ENCODE peak calls at places on chromosome 4, in nine cellular contexts. F, U, Q, N, P, L, A, T and B are unnamed samples. For H3K4me1 and H3K27me3, the result is how much of the 10 kb centered on the place peaks cover.

GRCh38 chr4:169811476-169811875 is 53.7 kb upstream of the HPF1 start:
- DNase-seq in L (no peak), Q (no peak), U (no peak), F (no peak), A (no peak), P (no peak), T (no peak), N (no peak), B (no peak)

GRCh38 chr4:10129196-10130185 is 12.9 kb upstream of the WDR1 start:
- DNase-seq in P (no peak), N (no peak), A (no peak), T (no peak), L (no peak), F (no peak), U (no peak), Q (no peak), B (no peak)

GRCh38 chr4:7571001-7571400 is 136.3 kb upstream of the PSAPL1 start:
- DNase-seq in U (no peak), L (no peak), Q (no peak), P (no peak), A (no peak), F (no peak), N (no peak), T (no peak), B (no peak)

GRCh38 chr4:53646792-53647191 is 55.5 kb upstream of the LNX1 start:
- DNase-seq in Q (no peak), U (no peak), N (peak), L (no peak), F (no peak), P (no peak), A (no peak), T (no peak), B (peak)

GRCh38 chr4:183960021-183960420 is 54.9 kb downstream of the STOX2 start:
- DNase-seq in A (peak), N (peak), T (no peak), F (no peak), U (peak), P (no peak), Q (no peak), L (no peak), B (peak)

GRCh38 chr4:84503495-84504437 is 4.7 kb upstream of the NKX6-1 start:
- DNase-seq in T (no peak), F (no peak), N (peak), L (peak), A (no peak), U (peak), Q (no peak), P (no peak), B (no peak)

GRCh38 chr4:80049813-80050534 is 23.1 kb downstream of the ANTXR2 start:
- DNase-seq in U (peak), A (no peak), P (no peak), Q (no peak), F (no peak), L (no peak), N (no peak), T (no peak), B (no peak)

GRCh38 chr4:185304944-185305690 is 90.6 kb downstream of the LRP2BP start:
- DNase-seq in A (no peak), P (peak), N (peak), T (no peak), Q (no peak), L (no peak), U (no peak), F (no peak), B (no peak)

GRCh38 chr4:149095798-149096197 is 653.6 kb upstream of the NR3C2 start:
- DNase-seq in Q (no peak), P (no peak), N (no peak), U (no peak), F (no peak), T (no peak), L (no peak), A (no peak), B (no peak)

GRCh38 chr4:173489514-173489913 is 40.5 kb downstream of the HAND2 start:
- DNase-seq in A (no peak), L (no peak), U (no peak), N (no peak), F (no peak), P (no peak), T (no peak), Q (no peak), B (no peak)

GRCh38 chr4:94511591-94511990 is 59.8 kb downstream of the PDLIM5 start:
- DNase-seq in T (no peak), Q (no peak), L (no peak), A (no peak), F (no peak), U (no peak), P (no peak), N (no peak), B (no peak)

GRCh38 chr4:81632581-81633247 is 161.0 kb upstream of the RASGEF1B start:
- DNase-seq in T (no peak), F (no peak), U (no peak), Q (no peak), N (no peak), A (no peak), L (no peak), P (no peak), B (no peak)
- H3K4me1 ChIP-seq in T (under half), F (under half), U (under half), Q (under half), N (under half), A (under half), L (under half), P (under half), B (under half)

DNA sequence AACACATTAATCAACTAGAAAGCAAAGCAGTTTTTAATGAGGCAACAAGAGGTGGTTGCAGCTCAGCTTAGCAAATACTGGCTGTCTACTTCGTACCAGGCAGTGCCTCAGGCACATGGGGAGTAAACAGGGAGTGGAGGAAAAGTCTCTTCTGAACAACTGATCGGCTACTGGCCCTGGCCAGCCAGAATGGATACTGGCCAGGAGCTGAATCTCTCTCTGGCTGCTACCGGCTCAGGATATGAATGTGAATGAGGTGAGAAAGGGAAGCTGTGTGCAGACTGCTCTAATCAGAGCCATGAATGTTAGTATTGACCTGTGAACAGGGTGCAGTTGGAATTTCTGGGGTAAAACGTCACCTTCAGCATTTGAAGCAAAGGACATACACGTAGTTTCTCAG is 77.3 kb downstream of the STK32B start:
- DNase-seq in N (no peak), A (no peak), F (no peak), L (no peak), Q (no peak), U (no peak), P (no peak), T (no peak), B (no peak)
- H3K27me3 ChIP-seq in N (under half), A (under half), F (under half), L (under half), Q (under half), U (under half), P (under half), T (under half), B (under half)

GRCh38 chr4:85509882-85510631 is 35.1 kb downstream of the ARHGAP24 start:
- DNase-seq in P (no peak), U (no peak), L (no peak), T (no peak), F (no peak), N (no peak), A (no peak), Q (no peak), B (no peak)
- H3K4me1 ChIP-seq in P (under half), U (under half), L (under half), T (under half), F (under half), N (under half), A (under half), Q (under half), B (under half)

DNA sequence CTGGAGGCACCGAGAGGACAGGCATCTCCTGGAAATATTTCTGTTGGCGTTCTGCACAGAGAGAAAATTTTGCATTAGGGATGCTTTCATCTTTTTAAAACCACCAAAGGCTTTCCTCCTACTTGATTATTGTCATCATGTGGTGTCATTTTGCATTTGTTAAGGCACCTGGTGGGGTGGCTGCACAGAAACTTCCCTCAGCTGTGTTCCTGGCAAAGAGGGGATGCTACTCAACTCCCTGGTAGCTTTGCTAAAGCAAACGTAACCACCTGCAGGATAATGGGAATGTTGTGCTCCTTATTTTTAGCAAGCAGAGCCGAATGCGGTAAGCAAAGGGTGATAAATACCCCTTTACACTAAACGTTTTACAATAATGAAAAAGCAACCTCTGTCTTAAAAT is 229.8 kb downstream of the STIM2 start:
- DNase-seq in P (no peak), L (no peak), A (no peak), N (no peak), U (no peak), Q (no peak), T (no peak), F (no peak), B (no peak)
- H3K27me3 ChIP-seq in P (under half), L (under half), A (half or more), N (under half), U (under half), Q (under half), T (under half), F (under half), B (under half)

DNA sequence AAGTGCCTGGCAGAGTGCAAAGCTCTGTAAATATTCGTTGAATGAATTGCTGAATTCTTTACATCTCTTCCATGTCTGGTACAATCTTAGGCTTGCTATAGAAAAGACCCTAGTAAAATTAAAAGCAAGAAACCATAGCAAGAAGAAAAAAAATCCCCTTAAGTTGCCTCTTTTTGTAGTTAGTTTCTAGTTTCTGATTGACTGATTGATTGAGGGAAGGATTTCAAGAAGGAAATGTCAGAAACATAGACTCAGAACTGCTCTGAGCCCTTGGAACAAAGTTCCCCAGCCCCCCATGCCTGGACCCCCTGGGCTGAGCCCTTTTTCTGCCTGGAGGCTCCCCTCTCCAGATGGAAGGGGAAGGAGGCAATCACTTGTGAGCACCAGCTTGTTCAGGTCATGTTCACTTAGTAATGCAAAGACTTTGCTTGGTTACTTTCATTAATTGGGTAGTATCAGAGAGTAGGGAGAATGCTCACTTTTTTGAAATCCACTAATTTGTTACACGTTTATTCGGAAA is 35.6 kb downstream of the DAPP1 start:
- DNase-seq in L (no peak), T (no peak), Q (no peak), N (no peak), F (no peak), P (no peak), A (no peak), U (no peak), B (no peak)
- H3K4me1 ChIP-seq in L (under half), T (under half), Q (under half), N (under half), F (under half), P (under half), A (under half), U (under half), B (under half)

GRCh38 chr4:25795091-25795490 is 67.7 kb downstream of the SEL1L3 start:
- DNase-seq in A (no peak), T (no peak), U (no peak), P (no peak), Q (no peak), F (no peak), N (no peak), L (no peak), B (no peak)

GRCh38 chr4:25800253-25800652 is 62.5 kb downstream of the SEL1L3 start:
- DNase-seq in L (no peak), N (no peak), Q (no peak), F (no peak), T (no peak), A (no peak), P (no peak), U (no peak), B (no peak)

GRCh38 chr4:25795566-25796454 is 67.0 kb downstream of the SEL1L3 start:
- DNase-seq in F (no peak), U (no peak), N (peak), P (no peak), A (no peak), Q (no peak), T (no peak), L (no peak), B (no peak)

GRCh38 chr4:25799522-25799921 is 63.3 kb downstream of the SEL1L3 start:
- DNase-seq in P (no peak), A (no peak), N (no peak), Q (no peak), F (no peak), L (no peak), T (no peak), U (no peak), B (no peak)

GRCh38 chr4:25797136-25797535 is 65.7 kb downstream of the SEL1L3 start:
- DNase-seq in N (no peak), P (no peak), L (no peak), A (no peak), U (no peak), T (no peak), F (no peak), Q (no peak), B (no peak)
- H3K27me3 ChIP-seq in N (under half), P (under half), L (under half), A (under half), U (under half), T (under half), F (under half), Q (under half), B (under half)

GRCh38 chr4:47471064-47471463 is 7.6 kb upstream of the COMMD8 start:
- DNase-seq in N (no peak), P (no peak), U (no peak), Q (no peak), L (no peak), T (no peak), A (no peak), F (no peak), B (no peak)

GRCh38 chr4:47475411-47475810 is 9.7 kb upstream of the ATP10D start:
- DNase-seq in N (no peak), U (no peak), L (no peak), F (no peak), Q (no peak), P (no peak), A (no peak), T (no peak), B (no peak)

GRCh38 chr4:47473351-47473750 is 9.8 kb upstream of the COMMD8 start:
- DNase-seq in F (no peak), N (no peak), P (no peak), T (no peak), Q (no peak), L (no peak), A (no peak), U (no peak), B (no peak)

GRCh38 chr4:47471591-47471990 is 8.1 kb upstream of the COMMD8 start:
- DNase-seq in P (no peak), Q (no peak), T (no peak), U (no peak), F (no peak), A (no peak), N (no peak), L (no peak), B (no peak)

GRCh38 chr4:47474799-47475198 is 10.3 kb upstream of the ATP10D start:
- DNase-seq in F (no peak), L (no peak), Q (no peak), T (no peak), N (no peak), P (no peak), U (no peak), A (no peak), B (no peak)
- H3K4me1 ChIP-seq in F (under half), L (under half), Q (under half), T (under half), N (under half), P (under half), U (under half), A (under half), B (under half)